ENCODE peak calls at places on chromosomes 11 and 22, in five cellular contexts. T is GM12865, F is Right ventricle myocardium superior, W is LoVo, C is NCI-H1417. L is an unnamed sample.

GRCh38 chr11:16195659-16196058 is 160.7 kb downstream of the SOX6 start:
- DNase-seq in T (no peak), F (no peak), W (no peak), C (no peak), L (no peak)

GRCh38 chr22:37892566-37893338 is 13.3 kb upstream of the MICALL1 start:
- DNase-seq in T (no peak), F (peak; percentile 83), W (no peak), C (no peak), L (no peak)

GRCh38 chr11:1437500-1437899 is 47.8 kb downstream of the BRSK2 start:
- DNase-seq in T (no peak), F (peak; percentile 83), W (no peak), C (no peak), L (no peak)

GRCh38 chr22:49202226-49202625 is 625.4 kb downstream of the BRD1 start:
- DNase-seq in T (no peak), F (no peak), W (no peak), C (no peak), L (no peak)

GRCh38 chr22:28053871-28054621 is 135.0 kb upstream of the PITPNB start:
- DNase-seq in T (no peak), F (no peak), W (no peak), C (no peak), L (no peak)

GRCh38 chr11:3947084-3947483 is 91.6 kb downstream of the STIM1 start:
- DNase-seq in T (peak; percentile 86), F (no peak), W (no peak), C (no peak), L (no peak)

GRCh38 chr11:288328-289144 is at the start of gene PGGHG:
- DNase-seq in T (peak; percentile 75), F (peak; percentile 90), W (peak; percentile 78), C (peak; percentile 29), L (peak; percentile 67)

GRCh38 chr11:17979770-17980371 is 33.0 kb downstream of the SERGEF start:
- DNase-seq in T (peak; percentile 41), F (no peak), W (peak; percentile 41), C (peak; percentile 51), L (peak; percentile 78)

GRCh38 chr11:889686-890475 is 20.7 kb downstream of the CHID1 start:
- DNase-seq in T (no peak), F (no peak), W (no peak), C (no peak), L (no peak)

GRCh38 chr11:72950685-72951084 is 136.5 kb downstream of the ATG16L2 start:
- DNase-seq in T (no peak), F (no peak), W (no peak), C (no peak), L (no peak)

GRCh38 chr11:75239551-75240290 is 853 bp upstream of the TPBGL start:
- DNase-seq in T (no peak), F (no peak), W (no peak), C (no peak), L (no peak)

L was measured in Karpas-422.